ENCODE peak calls at places on chromosomes 7 and 10, in four cellular contexts. One of them, this sample, is unnamed.

GRCh38 chr10:118669020-118669766 is 73.7 kb upstream of the PRLHR start:
- DNase-seq in thoracic aorta: no peak
- DNase-seq in HCT116: no peak
- DNase-seq in lower lobe of right lung: no peak
- DNase-seq in this sample: peak; percentile 18

GRCh38 chr10:22324413-22324812 is 3.5 kb downstream of the BMI1 start:
- DNase-seq in thoracic aorta: no peak
- DNase-seq in HCT116: no peak
- DNase-seq in lower lobe of right lung: no peak
- DNase-seq in this sample: no peak

GRCh38 chr7:131212114-131212513 is 115.6 kb upstream of the MKLN1 start:
- DNase-seq in thoracic aorta: no peak
- DNase-seq in HCT116: no peak
- DNase-seq in lower lobe of right lung: no peak
- DNase-seq in this sample: peak; percentile 77

GRCh38 chr7:102055181-102055976 is 231.3 kb upstream of the SH2B2 start:
- DNase-seq in thoracic aorta: no peak
- DNase-seq in HCT116: no peak
- DNase-seq in lower lobe of right lung: no peak
- DNase-seq in this sample: no peak

GRCh38 chr10:84340187-84340586 is 11.8 kb downstream of the CCSER2 start:
- DNase-seq in thoracic aorta: no peak
- DNase-seq in HCT116: no peak
- DNase-seq in lower lobe of right lung: no peak
- DNase-seq in this sample: no peak

GRCh38 chr10:7529638-7530037 is 118.8 kb upstream of the SFMBT2 start:
- DNase-seq in thoracic aorta: no peak
- DNase-seq in HCT116: peak; percentile 4
- DNase-seq in lower lobe of right lung: no peak
- DNase-seq in this sample: peak; percentile 59

GRCh38 chr10:76086571-76087260 is 655.3 kb downstream of the LRMDA start:
- DNase-seq in thoracic aorta: no peak
- DNase-seq in HCT116: no peak
- DNase-seq in lower lobe of right lung: no peak
- DNase-seq in this sample: peak; percentile 64

GRCh38 chr7:36723951-36724664 is at the start of gene AOAH:
- DNase-seq in thoracic aorta: no peak
- DNase-seq in HCT116: no peak
- DNase-seq in lower lobe of right lung: peak; percentile 86
- DNase-seq in this sample: no peak

GRCh38 chr10:113438660-113439059 is 114.2 kb upstream of the HABP2 start:
- DNase-seq in thoracic aorta: no peak
- DNase-seq in HCT116: no peak
- DNase-seq in lower lobe of right lung: no peak
- DNase-seq in this sample: no peak

GRCh38 chr10:125094826-125095225 is 65.5 kb downstream of the CTBP2 start:
- DNase-seq in thoracic aorta: no peak
- DNase-seq in HCT116: no peak
- DNase-seq in lower lobe of right lung: peak; percentile 43
- DNase-seq in this sample: no peak

GRCh38 chr7:3165681-3166580 is 122.3 kb upstream of the CARD11 start:
- DNase-seq in thoracic aorta: no peak
- DNase-seq in HCT116: no peak
- DNase-seq in lower lobe of right lung: peak; percentile 26
- DNase-seq in this sample: no peak

GRCh38 chr7:56287429-56288138 is 171.4 kb upstream of the NUPR2 start:
- DNase-seq in thoracic aorta: peak; percentile 7
- DNase-seq in HCT116: no peak
- DNase-seq in lower lobe of right lung: no peak
- DNase-seq in this sample: no peak

GRCh38 chr10:77409697-77410471 is 227.7 kb downstream of the KCNMA1 start:
- DNase-seq in thoracic aorta: no peak
- DNase-seq in HCT116: no peak
- DNase-seq in lower lobe of right lung: peak; percentile 65
- DNase-seq in this sample: peak; percentile 44

GRCh38 chr10:84018826-84019225 is 120.5 kb upstream of the GHITM start:
- DNase-seq in thoracic aorta: no peak
- DNase-seq in HCT116: no peak
- DNase-seq in lower lobe of right lung: no peak
- DNase-seq in this sample: no peak

GRCh38 chr10:80407836-80408197 is 534 bp upstream of the PRXL2A start:
- DNase-seq in thoracic aorta: no peak
- DNase-seq in HCT116: peak; percentile 37
- DNase-seq in lower lobe of right lung: peak; percentile 55
- DNase-seq in this sample: peak; percentile 69

GRCh38 chr10:77405771-77406241 is 231.8 kb downstream of the KCNMA1 start:
- DNase-seq in thoracic aorta: peak; percentile 64
- DNase-seq in HCT116: peak; percentile 53
- DNase-seq in lower lobe of right lung: peak; percentile 84
- DNase-seq in this sample: peak; percentile 88

GRCh38 chr10:122052702-122053101 is 63.7 kb downstream of the TACC2 start:
- DNase-seq in thoracic aorta: no peak
- DNase-seq in HCT116: no peak
- DNase-seq in lower lobe of right lung: no peak
- DNase-seq in this sample: no peak

GRCh38 chr7:85154282-85154937 is 32.4 kb downstream of the SEMA3D start:
- DNase-seq in thoracic aorta: no peak
- DNase-seq in HCT116: no peak
- DNase-seq in lower lobe of right lung: no peak
- DNase-seq in this sample: no peak

GRCh38 chr7:87564290-87564963 is 36.3 kb downstream of the ABCB1 start:
- DNase-seq in thoracic aorta: no peak
- DNase-seq in HCT116: peak; percentile 38
- DNase-seq in lower lobe of right lung: no peak
- DNase-seq in this sample: peak; percentile 49

GRCh38 chr10:133336131-133337078 is at the start of gene CALY:
- DNase-seq in thoracic aorta: no peak
- DNase-seq in HCT116: no peak
- DNase-seq in lower lobe of right lung: peak; percentile 43
- DNase-seq in this sample: peak; percentile 97

GRCh38 chr10:132329565-132330485 is 2.2 kb upstream of the LRRC27 start:
- DNase-seq in thoracic aorta: no peak
- DNase-seq in HCT116: no peak
- DNase-seq in lower lobe of right lung: no peak
- DNase-seq in this sample: peak; percentile 29

GRCh38 chr7:108455833-108456677 is at the start of gene NRCAM:
- DNase-seq in thoracic aorta: no peak
- DNase-seq in HCT116: no peak
- DNase-seq in lower lobe of right lung: peak; percentile 51
- DNase-seq in this sample: peak; percentile 98

GRCh38 chr7:158682456-158682855 is 22.1 kb downstream of the NCAPG2 start:
- DNase-seq in thoracic aorta: no peak
- DNase-seq in HCT116: no peak
- DNase-seq in lower lobe of right lung: no peak
- DNase-seq in this sample: no peak

GRCh38 chr7:2158331-2159175 is 74.2 kb downstream of the MAD1L1 start:
- DNase-seq in thoracic aorta: no peak
- DNase-seq in HCT116: no peak
- DNase-seq in lower lobe of right lung: peak; percentile 42
- DNase-seq in this sample: no peak

GRCh38 chr7:91263359-91264082 is 712 bp upstream of the FZD1 start:
- DNase-seq in thoracic aorta: no peak
- DNase-seq in HCT116: no peak
- DNase-seq in lower lobe of right lung: peak; percentile 67
- DNase-seq in this sample: peak; percentile 62

GRCh38 chr10:114714281-114714741 is 56.2 kb upstream of the ABLIM1 start:
- DNase-seq in thoracic aorta: no peak
- DNase-seq in HCT116: no peak
- DNase-seq in lower lobe of right lung: no peak
- DNase-seq in this sample: no peak

GRCh38 chr7:106812027-106812643 is 52.9 kb upstream of the PIK3CG start:
- DNase-seq in thoracic aorta: no peak
- DNase-seq in HCT116: no peak
- DNase-seq in lower lobe of right lung: peak; percentile 54
- DNase-seq in this sample: no peak

GRCh38 chr10:98248018-98248417 is 20.0 kb downstream of the LOXL4 start:
- DNase-seq in thoracic aorta: no peak
- DNase-seq in HCT116: no peak
- DNase-seq in lower lobe of right lung: no peak
- DNase-seq in this sample: no peak
- H3K36me3 ChIP-seq in thoracic aorta: peaks cover 45% of the 10 kb centered on the region
- H3K36me3 ChIP-seq in HCT116: peaks cover 8% of the 10 kb centered on the region
- H3K36me3 ChIP-seq in lower lobe of right lung: peaks cover 86% of the 10 kb centered on the region
- H3K36me3 ChIP-seq in this sample: peaks cover 10% of the 10 kb centered on the region

DNA sequence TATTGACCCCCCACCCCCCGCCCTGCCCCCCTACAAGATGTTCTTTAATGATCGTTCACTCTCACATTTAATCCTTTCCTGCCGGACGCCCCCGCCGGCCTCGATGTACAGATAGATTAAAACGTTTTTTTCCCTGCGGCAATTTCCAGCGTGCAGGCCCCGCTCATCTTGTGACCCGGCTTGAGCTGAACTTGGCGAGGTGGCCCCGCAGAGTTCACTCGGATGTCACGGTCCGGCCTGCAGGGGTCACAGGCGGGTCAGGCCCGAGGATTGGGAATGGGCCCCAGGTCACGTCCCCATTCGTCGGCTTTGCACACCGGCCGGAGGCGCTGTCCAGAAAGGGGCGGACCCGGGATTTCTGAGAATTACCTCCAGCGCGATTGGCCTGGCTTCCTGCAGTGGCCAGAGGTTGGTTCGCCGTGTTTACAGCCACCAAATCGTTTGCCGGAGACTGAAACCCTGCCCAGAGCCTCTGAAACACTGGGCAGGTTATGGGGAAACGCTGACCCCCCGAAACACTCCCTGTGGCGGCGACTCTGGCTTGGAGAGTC is 1.9 kb upstream of the CYP26A1 start:
- DNase-seq in thoracic aorta: no peak
- DNase-seq in HCT116: no peak
- DNase-seq in lower lobe of right lung: peak; percentile 54
- DNase-seq in this sample: peak; percentile 92
- H3K4me3 ChIP-seq in thoracic aorta: peak overlapping the region; percentile 74
- H3K4me3 ChIP-seq in HCT116: no peak overlapping the region
- H3K4me3 ChIP-seq in lower lobe of right lung: peak overlapping the region; percentile 53
- H3K4me3 ChIP-seq in this sample: peak overlapping the region; percentile 60

GRCh38 chr7:130091999-130092398 is 21.7 kb downstream of the KLHDC10 start:
- DNase-seq in thoracic aorta: no peak
- DNase-seq in HCT116: no peak
- DNase-seq in lower lobe of right lung: no peak
- DNase-seq in this sample: no peak

GRCh38 chr7:130092598-130092997 is 22.3 kb downstream of the KLHDC10 start:
- DNase-seq in thoracic aorta: no peak
- DNase-seq in HCT116: no peak
- DNase-seq in lower lobe of right lung: no peak
- DNase-seq in this sample: no peak

GRCh38 chr7:130087364-130087763 is 17.0 kb downstream of the KLHDC10 start:
- DNase-seq in thoracic aorta: no peak
- DNase-seq in HCT116: no peak
- DNase-seq in lower lobe of right lung: no peak
- DNase-seq in this sample: no peak

GRCh38 chr7:130086938-130087337 is 16.6 kb downstream of the KLHDC10 start:
- DNase-seq in thoracic aorta: no peak
- DNase-seq in HCT116: no peak
- DNase-seq in lower lobe of right lung: no peak
- DNase-seq in this sample: no peak

GRCh38 chr7:130090745-130091532 is 20.6 kb downstream of the KLHDC10 start:
- DNase-seq in thoracic aorta: no peak
- DNase-seq in HCT116: no peak
- DNase-seq in lower lobe of right lung: no peak
- DNase-seq in this sample: no peak
- H3K27me3 ChIP-seq in thoracic aorta: no peaks in the 10 kb centered on the region
- H3K27me3 ChIP-seq in HCT116: no peaks in the 10 kb centered on the region
- H3K27me3 ChIP-seq in lower lobe of right lung: no peaks in the 10 kb centered on the region
- H3K27me3 ChIP-seq in this sample: no peaks in the 10 kb centered on the region

DNA sequence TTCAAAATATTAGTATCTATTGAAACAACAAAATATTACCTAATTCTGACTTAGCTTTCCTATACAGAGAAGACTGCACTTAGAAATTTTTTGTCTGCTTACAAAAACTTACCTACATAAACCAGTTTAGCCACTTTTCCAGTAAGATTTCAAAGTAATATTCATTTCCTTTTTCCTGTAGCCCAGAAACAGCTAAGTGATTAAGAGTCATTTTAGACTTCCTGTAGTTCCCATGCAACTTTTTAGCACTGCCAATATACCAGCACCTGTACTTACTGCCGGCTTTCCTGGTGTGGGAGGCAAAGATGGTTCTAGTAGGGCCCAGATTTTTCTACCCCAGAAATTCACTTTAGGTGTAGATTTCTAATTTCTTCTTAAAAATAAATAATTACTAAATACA is 21.8 kb downstream of the NT5C2 start:
- DNase-seq in thoracic aorta: no peak
- DNase-seq in HCT116: no peak
- DNase-seq in lower lobe of right lung: no peak
- DNase-seq in this sample: no peak
- H3K36me3 ChIP-seq in thoracic aorta: peaks cover 37% of the 10 kb centered on the region
- H3K36me3 ChIP-seq in HCT116: peaks cover 11% of the 10 kb centered on the region
- H3K36me3 ChIP-seq in lower lobe of right lung: peaks cover 89% of the 10 kb centered on the region
- H3K36me3 ChIP-seq in this sample: peaks cover 11% of the 10 kb centered on the region

This sample was measured in H7.